ENCODE peak calls at places on chromosomes 1 and 21, in seven cellular contexts. One of them, this sample, is unnamed.
A peak's percentile ranks its signal among the peaks of the same experiment; 100 is the strongest.

GRCh38 chr1:24536391-24536840 is 19.5 kb upstream of the NCMAP start:
- DNase-seq in lung: no peak
- DNase-seq in CD8-positive, alpha-beta T cell: peak; percentile 91
- DNase-seq in PC-3: no peak
- DNase-seq in cardiac muscle cell: peak; percentile 30
- DNase-seq in neural progenitor cell: no peak
- DNase-seq in mesendoderm: no peak
- DNase-seq in this sample: peak; percentile 89

GRCh38 chr1:58358311-58358710 is 188.2 kb downstream of the OMA1 start:
- DNase-seq in lung: no peak
- DNase-seq in CD8-positive, alpha-beta T cell: no peak
- DNase-seq in PC-3: peak; percentile 55
- DNase-seq in cardiac muscle cell: peak; percentile 1
- DNase-seq in neural progenitor cell: no peak
- DNase-seq in mesendoderm: peak; percentile 18
- DNase-seq in this sample: no peak

GRCh38 chr1:19229229-19229628 is 19.2 kb upstream of the UBR4 start:
- DNase-seq in lung: no peak
- DNase-seq in CD8-positive, alpha-beta T cell: no peak
- DNase-seq in PC-3: no peak
- DNase-seq in cardiac muscle cell: no peak
- DNase-seq in neural progenitor cell: no peak
- DNase-seq in mesendoderm: no peak
- DNase-seq in this sample: no peak

GRCh38 chr1:9115656-9116205 is 13.2 kb downstream of the GPR157 start:
- DNase-seq in lung: no peak
- DNase-seq in CD8-positive, alpha-beta T cell: no peak
- DNase-seq in PC-3: no peak
- DNase-seq in cardiac muscle cell: no peak
- DNase-seq in neural progenitor cell: no peak
- DNase-seq in mesendoderm: no peak
- DNase-seq in this sample: no peak

GRCh38 chr1:204623894-204624361 is 61.6 kb downstream of the LRRN2 start:
- DNase-seq in lung: no peak
- DNase-seq in CD8-positive, alpha-beta T cell: no peak
- DNase-seq in PC-3: peak; percentile 51
- DNase-seq in cardiac muscle cell: peak; percentile 32
- DNase-seq in neural progenitor cell: peak; percentile 57
- DNase-seq in mesendoderm: peak; percentile 82
- DNase-seq in this sample: peak; percentile 10

GRCh38 chr1:113943028-113943811 is 14.1 kb downstream of the HIPK1 start:
- DNase-seq in lung: no peak
- DNase-seq in CD8-positive, alpha-beta T cell: no peak
- DNase-seq in PC-3: no peak
- DNase-seq in cardiac muscle cell: no peak
- DNase-seq in neural progenitor cell: no peak
- DNase-seq in mesendoderm: no peak
- DNase-seq in this sample: no peak

GRCh38 chr1:214718724-214719123 is 115.7 kb downstream of the CENPF start:
- DNase-seq in lung: no peak
- DNase-seq in CD8-positive, alpha-beta T cell: no peak
- DNase-seq in PC-3: peak; percentile 97
- DNase-seq in cardiac muscle cell: no peak
- DNase-seq in neural progenitor cell: no peak
- DNase-seq in mesendoderm: no peak
- DNase-seq in this sample: no peak

GRCh38 chr1:119448112-119448511 is 33.2 kb downstream of the HSD3B2 start:
- DNase-seq in lung: no peak
- DNase-seq in CD8-positive, alpha-beta T cell: no peak
- DNase-seq in PC-3: peak; percentile 41
- DNase-seq in cardiac muscle cell: peak; percentile 6
- DNase-seq in neural progenitor cell: peak; percentile 16
- DNase-seq in mesendoderm: peak; percentile 30
- DNase-seq in this sample: no peak

GRCh38 chr21:44898011-44898493 is 22.6 kb downstream of the ITGB2 start:
- DNase-seq in lung: no peak
- DNase-seq in CD8-positive, alpha-beta T cell: no peak
- DNase-seq in PC-3: no peak
- DNase-seq in cardiac muscle cell: no peak
- DNase-seq in neural progenitor cell: no peak
- DNase-seq in mesendoderm: no peak
- DNase-seq in this sample: no peak

DNA sequence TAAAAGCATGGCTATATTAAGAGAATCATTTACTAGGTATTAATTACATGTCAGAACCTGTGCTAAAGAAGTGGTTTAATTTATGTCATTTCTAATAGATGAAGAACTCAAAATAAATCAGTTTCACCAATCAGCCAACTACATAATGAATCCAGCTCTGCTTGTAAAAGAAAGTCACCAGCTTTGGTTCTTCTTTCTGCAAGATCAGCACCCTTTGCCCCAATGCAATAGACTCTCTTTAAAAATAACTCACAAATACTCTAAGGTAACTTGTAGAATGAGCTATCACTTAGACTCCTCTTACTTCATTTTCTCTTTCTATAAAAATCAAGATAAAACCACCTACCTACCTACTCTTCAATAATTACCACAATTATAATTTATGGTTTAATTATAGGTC is 11.4 kb downstream of the SLC19A2 start:
- DNase-seq in lung: no peak
- DNase-seq in CD8-positive, alpha-beta T cell: no peak
- DNase-seq in PC-3: no peak
- DNase-seq in cardiac muscle cell: no peak
- DNase-seq in neural progenitor cell: no peak
- DNase-seq in mesendoderm: no peak
- DNase-seq in this sample: no peak
- H3K27ac ChIP-seq in lung: no peak overlapping the region
- H3K27ac ChIP-seq in CD8-positive, alpha-beta T cell: no peak overlapping the region
- H3K27ac ChIP-seq in PC-3: no peak overlapping the region
- H3K27ac ChIP-seq in cardiac muscle cell: no peak overlapping the region
- H3K27ac ChIP-seq in neural progenitor cell: no peak overlapping the region
- H3K27ac ChIP-seq in mesendoderm: no peak overlapping the region
- H3K27ac ChIP-seq in this sample: no peak overlapping the region

DNA sequence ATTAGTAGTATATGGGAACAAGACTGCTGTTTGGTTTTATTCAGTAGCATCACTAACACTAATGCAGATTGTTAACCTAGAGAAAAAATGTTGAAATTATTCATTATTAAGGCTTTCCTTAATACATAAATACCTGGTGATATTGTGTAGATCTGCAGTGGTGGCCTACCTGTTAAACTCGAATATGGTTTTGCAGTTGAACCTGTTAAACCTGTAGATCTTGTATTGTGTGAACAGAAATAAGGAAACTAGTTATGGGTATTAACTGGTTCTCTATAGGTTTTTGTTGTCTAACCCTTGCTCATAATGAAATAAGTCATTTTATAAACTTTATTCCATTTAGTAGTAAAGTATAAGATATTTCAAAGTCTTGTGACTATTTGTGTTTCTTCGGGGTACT is 23.9 kb downstream of the PKN2 start:
- DNase-seq in lung: no peak
- DNase-seq in CD8-positive, alpha-beta T cell: no peak
- DNase-seq in PC-3: peak; percentile 76
- DNase-seq in cardiac muscle cell: no peak
- DNase-seq in neural progenitor cell: no peak
- DNase-seq in mesendoderm: no peak
- DNase-seq in this sample: no peak
- H3K27ac ChIP-seq in lung: no peak overlapping the region
- H3K27ac ChIP-seq in CD8-positive, alpha-beta T cell: no peak overlapping the region
- H3K27ac ChIP-seq in PC-3: no peak overlapping the region
- H3K27ac ChIP-seq in cardiac muscle cell: no peak overlapping the region
- H3K27ac ChIP-seq in neural progenitor cell: no peak overlapping the region
- H3K27ac ChIP-seq in mesendoderm: no peak overlapping the region
- H3K27ac ChIP-seq in this sample: no peak overlapping the region

DNA sequence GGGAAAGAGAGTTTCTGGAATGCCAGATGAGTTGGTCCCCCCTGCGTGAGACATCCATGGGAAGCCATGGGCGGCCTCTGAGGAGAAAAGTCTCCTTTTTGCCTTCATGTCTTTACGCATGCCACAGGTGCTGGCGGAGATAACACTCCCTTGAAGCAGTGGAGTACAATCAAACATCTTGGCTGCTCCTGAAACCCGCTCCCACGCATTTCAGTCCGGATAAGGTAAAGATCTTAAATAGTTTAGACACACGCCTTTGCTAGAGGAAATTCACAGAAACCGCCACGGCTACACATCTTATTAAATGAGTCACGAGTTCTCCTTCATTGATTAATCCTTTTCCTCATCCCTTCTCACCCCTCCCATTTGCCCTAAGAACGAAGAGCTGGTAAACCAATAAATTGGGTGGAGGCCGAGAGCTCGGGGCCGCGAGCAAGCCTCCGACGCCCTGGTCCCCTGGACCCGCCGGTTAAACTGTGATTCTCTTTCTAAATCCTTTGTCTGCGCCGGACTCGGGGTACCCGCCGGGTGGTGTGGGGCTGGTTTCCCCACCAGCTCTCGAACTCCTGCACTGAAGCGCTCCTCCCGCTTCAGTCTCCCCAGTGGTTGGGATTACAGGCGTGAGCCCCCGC is 6.6 kb upstream of the ZNF669 start:
- DNase-seq in lung: no peak
- DNase-seq in CD8-positive, alpha-beta T cell: no peak
- DNase-seq in PC-3: peak; percentile 56
- DNase-seq in cardiac muscle cell: no peak
- DNase-seq in neural progenitor cell: peak; percentile 53
- DNase-seq in mesendoderm: no peak
- DNase-seq in this sample: no peak
- H3K27ac ChIP-seq in lung: peak overlapping the region; percentile 76
- H3K27ac ChIP-seq in CD8-positive, alpha-beta T cell: no peak overlapping the region
- H3K27ac ChIP-seq in PC-3: no peak overlapping the region
- H3K27ac ChIP-seq in cardiac muscle cell: peak overlapping the region; percentile 83
- H3K27ac ChIP-seq in neural progenitor cell: no peak overlapping the region
- H3K27ac ChIP-seq in mesendoderm: no peak overlapping the region
- H3K27ac ChIP-seq in this sample: no peak overlapping the region

DNA sequence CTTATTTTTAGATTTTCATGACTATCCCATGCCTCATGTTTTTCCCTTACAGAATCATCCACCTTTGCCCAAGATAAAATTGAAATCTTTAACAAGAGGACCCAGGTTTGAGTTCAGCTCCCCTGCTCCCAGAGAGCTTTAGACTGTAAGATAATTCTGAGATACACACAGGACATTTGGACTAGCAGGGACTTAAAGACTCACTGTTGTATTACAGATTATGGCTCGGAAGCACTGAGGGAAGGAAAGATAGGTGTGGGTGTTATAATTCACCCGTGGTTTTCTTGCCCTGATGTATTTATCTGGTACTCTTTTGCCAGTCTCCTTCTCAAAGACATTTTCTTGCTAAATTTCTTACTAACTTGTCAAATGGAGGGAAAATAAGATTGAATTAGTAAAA is 149.7 kb downstream of the DHRS3 start:
- DNase-seq in lung: no peak
- DNase-seq in CD8-positive, alpha-beta T cell: no peak
- DNase-seq in PC-3: no peak
- DNase-seq in cardiac muscle cell: no peak
- DNase-seq in neural progenitor cell: no peak
- DNase-seq in mesendoderm: no peak
- DNase-seq in this sample: no peak
- H3K27ac ChIP-seq in lung: no peak overlapping the region
- H3K27ac ChIP-seq in CD8-positive, alpha-beta T cell: no peak overlapping the region
- H3K27ac ChIP-seq in PC-3: no peak overlapping the region
- H3K27ac ChIP-seq in cardiac muscle cell: no peak overlapping the region
- H3K27ac ChIP-seq in neural progenitor cell: no peak overlapping the region
- H3K27ac ChIP-seq in mesendoderm: no peak overlapping the region
- H3K27ac ChIP-seq in this sample: no peak overlapping the region

GRCh38 chr1:202579806-202580205 is 130.4 kb downstream of the SYT2 start:
- DNase-seq in lung: no peak
- DNase-seq in CD8-positive, alpha-beta T cell: no peak
- DNase-seq in PC-3: peak; percentile 38
- DNase-seq in cardiac muscle cell: no peak
- DNase-seq in neural progenitor cell: no peak
- DNase-seq in mesendoderm: no peak
- DNase-seq in this sample: no peak
- H3K27ac ChIP-seq in lung: peak overlapping the region; percentile 65
- H3K27ac ChIP-seq in CD8-positive, alpha-beta T cell: no peak overlapping the region
- H3K27ac ChIP-seq in PC-3: no peak overlapping the region
- H3K27ac ChIP-seq in cardiac muscle cell: no peak overlapping the region
- H3K27ac ChIP-seq in neural progenitor cell: no peak overlapping the region
- H3K27ac ChIP-seq in mesendoderm: no peak overlapping the region
- H3K27ac ChIP-seq in this sample: no peak overlapping the region

This sample was measured in CD8-positive, alpha-beta memory T cell.